ENCODE peak calls at places on chromosomes 12 and 14, in six cellular contexts. E, R, K, I, Q and A are unnamed samples.

GRCh38 chr12:42364692-42365091 is 38.7 kb downstream of the PPHLN1 start:
- DNase-seq in R (no peak), E (no peak), I (no peak), Q (no peak), K (no peak), A (no peak)

GRCh38 chr14:34733245-34733644 is 18.9 kb upstream of the CFL2 start:
- DNase-seq in R (no peak), Q (no peak), K (no peak), I (no peak), E (no peak), A (no peak)

GRCh38 chr14:90785474-90785873 is 30.8 kb downstream of the TTC7B start:
- DNase-seq in R (peak; percentile 87), K (peak; percentile 47), E (peak; percentile 64), I (peak; percentile 31), Q (peak; percentile 72), A (no peak)

GRCh38 chr12:51915003-51915625 is 7.8 kb downstream of the ACVRL1 start:
- DNase-seq in Q (no peak), K (no peak), R (peak; percentile 84), E (no peak), I (no peak), A (no peak)

GRCh38 chr12:1920971-1921370 is 2.5 kb upstream of the CACNA2D4 start:
- DNase-seq in I (no peak), E (peak; percentile 89), Q (peak; percentile 46), R (peak; percentile 86), K (peak; percentile 66), A (no peak)

GRCh38 chr14:70100071-70100470 is 88.7 kb downstream of the SLC8A3 start:
- DNase-seq in E (no peak), I (no peak), R (no peak), K (no peak), Q (no peak), A (no peak)

GRCh38 chr12:5923043-5923605 is 21.9 kb downstream of the ANO2 start:
- DNase-seq in E (no peak), I (no peak), K (no peak), Q (no peak), R (no peak), A (no peak)

GRCh38 chr12:131564843-131565242 is 146.0 kb upstream of the SFSWAP start:
- DNase-seq in K (no peak), E (no peak), I (no peak), R (no peak), Q (no peak), A (no peak)

GRCh38 chr14:97379091-97379531 is 581.9 kb downstream of the VRK1 start:
- DNase-seq in I (peak; percentile 9), R (no peak), K (no peak), Q (no peak), E (peak; percentile 5), A (no peak)

GRCh38 chr12:57811028-57811755 is 7.3 kb downstream of the AVIL start:
- DNase-seq in I (no peak), R (no peak), E (no peak), Q (no peak), K (no peak), A (no peak)

DNA sequence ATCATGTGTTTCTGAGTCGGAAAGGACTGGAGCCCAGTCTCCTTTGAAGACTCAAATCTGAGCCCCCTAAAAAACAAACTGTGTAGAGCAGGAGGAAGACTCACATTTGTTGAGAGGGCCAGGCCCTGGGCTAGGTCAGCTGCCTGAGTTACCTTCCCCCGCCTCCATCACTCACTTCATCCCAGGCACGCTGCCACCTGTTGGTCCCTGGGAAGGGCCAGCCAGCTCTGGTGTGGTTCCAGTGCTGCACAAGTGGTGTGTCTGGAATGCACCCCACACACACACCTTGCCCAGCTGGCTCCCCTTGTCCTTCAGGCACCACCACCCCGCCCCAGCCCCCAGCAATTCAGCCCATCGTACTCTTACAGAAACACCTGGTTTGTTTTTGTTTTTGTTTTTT is 9.0 kb downstream of the MVK start:
- DNase-seq in K (peak; percentile 91), I (no peak), Q (no peak), E (no peak), R (no peak), A (no peak)
- TF ChIP-seq CTCF in K (no peak), I (no peak), Q (no peak), E (no peak), R (no peak), A (no peak)

GRCh38 chr14:40417777-40418401 is 985.7 kb upstream of the FBXO33 start:
- DNase-seq in Q (peak; percentile 40), K (peak; percentile 20), R (no peak), E (peak; percentile 59), I (no peak), A (no peak)
- TF ChIP-seq CTCF in Q (peak; percentile 54), K (peak; percentile 42), R (no peak), E (peak; percentile 84), I (no peak), A (no peak)

GRCh38 chr12:109713187-109713984 is at the start of gene FAM222A:
- DNase-seq in K (peak; percentile 95), I (peak; percentile 97), E (peak; percentile 99), Q (peak; percentile 100), R (peak; percentile 99), A (peak; percentile 96)
- TF ChIP-seq CTCF in K (peak; percentile 46), I (peak; percentile 40), E (no peak), Q (peak; percentile 62), R (no peak), A (no peak)

GRCh38 chr14:33430414-33430813 is 491.7 kb downstream of the NPAS3 start:
- DNase-seq in K (no peak), Q (no peak), I (no peak), R (no peak), E (no peak), A (no peak)

GRCh38 chr14:33435911-33436310 is 497.2 kb downstream of the NPAS3 start:
- DNase-seq in Q (no peak), R (no peak), I (no peak), E (no peak), K (no peak), A (no peak)

GRCh38 chr14:33432407-33433023 is 493.8 kb downstream of the NPAS3 start:
- DNase-seq in E (peak; percentile 20), R (no peak), K (no peak), Q (no peak), I (peak; percentile 32), A (no peak)
- TF ChIP-seq CTCF in E (peak; percentile 23), R (no peak), K (peak; percentile 40), Q (peak; percentile 57), I (peak; percentile 50), A (no peak)

GRCh38 chr12:26520869-26521268 is 312.1 kb downstream of the ITPR2 start:
- DNase-seq in Q (no peak), R (no peak), E (no peak), K (no peak), I (no peak), A (no peak)

GRCh38 chr12:26528943-26529342 is 304.1 kb downstream of the ITPR2 start:
- DNase-seq in R (no peak), E (no peak), K (no peak), I (no peak), Q (no peak), A (no peak)

GRCh38 chr12:26527702-26528101 is 305.3 kb downstream of the ITPR2 start:
- DNase-seq in R (no peak), E (no peak), I (no peak), Q (no peak), K (no peak), A (no peak)

GRCh38 chr12:26523708-26524150 is 309.3 kb downstream of the ITPR2 start:
- DNase-seq in E (peak; percentile 100), Q (peak; percentile 86), I (peak; percentile 90), K (peak; percentile 95), R (peak; percentile 97), A (no peak)

GRCh38 chr12:26524862-26525465 is 308.0 kb downstream of the ITPR2 start:
- DNase-seq in I (peak; percentile 10), Q (no peak), K (no peak), E (peak; percentile 78), R (no peak), A (no peak)
- TF ChIP-seq CTCF in I (peak; percentile 43), Q (peak; percentile 46), K (peak; percentile 30), E (peak; percentile 95), R (no peak), A (no peak)

DNA sequence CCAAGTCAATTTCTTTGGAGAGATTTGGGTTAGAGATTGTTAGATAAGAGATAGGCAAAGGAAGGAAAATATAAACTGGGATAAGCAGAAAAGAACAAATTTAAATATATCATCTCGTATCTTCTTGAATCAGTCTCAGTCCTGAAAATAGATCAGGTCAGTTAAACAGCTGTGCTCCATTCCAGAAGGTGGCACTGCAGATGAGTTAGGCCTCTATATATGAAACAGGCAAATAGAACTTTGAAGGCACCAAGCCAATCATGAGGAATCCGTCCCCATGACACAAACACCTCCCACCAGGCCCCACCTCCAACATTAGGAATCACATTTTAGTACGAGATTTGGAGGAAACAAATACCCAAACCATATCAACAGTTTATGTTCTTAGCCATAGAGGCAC is 605.5 kb upstream of the USP15 start:
- DNase-seq in I (no peak), E (peak; percentile 23), Q (no peak), R (no peak), K (no peak), A (no peak)
- TF ChIP-seq CTCF in I (no peak), E (peak; percentile 23), Q (no peak), R (no peak), K (no peak), A (no peak)

GRCh38 chr12:16492240-16492639 is 113.7 kb downstream of the LMO3 start:
- DNase-seq in Q (no peak), I (no peak), R (no peak), E (no peak), K (no peak), A (no peak)
- TF ChIP-seq CTCF in Q (no peak), I (no peak), R (no peak), E (no peak), K (no peak), A (no peak)